ENCODE peak calls at places on chromosomes 12 and 14, in four cellular contexts. One of them, this sample, is unnamed.

GRCh38 chr14:95935228-95935822 is 58.7 kb downstream of the TUNAR start:
- DNase-seq in MM.1S: peak
- DNase-seq in H9: peak
- DNase-seq in Peyer's patch: no peak
- DNase-seq in this sample: no peak

GRCh38 chr14:73723799-73724621 is 9.8 kb upstream of the PNMA1 start:
- DNase-seq in H9: peak
- DNase-seq in Peyer's patch: no peak
- DNase-seq in MM.1S: no peak
- DNase-seq in this sample: peak

GRCh38 chr12:68236421-68237059 is 10.9 kb upstream of the IL26 start:
- DNase-seq in H9: no peak
- DNase-seq in MM.1S: peak
- DNase-seq in Peyer's patch: no peak
- DNase-seq in this sample: no peak

GRCh38 chr14:103284574-103285467 is 49.2 kb upstream of the EIF5 start:
- DNase-seq in H9: no peak
- DNase-seq in Peyer's patch: no peak
- DNase-seq in MM.1S: no peak
- DNase-seq in this sample: no peak

GRCh38 chr12:45350861-45351260 is 135.0 kb downstream of the ANO6 start:
- DNase-seq in MM.1S: no peak
- DNase-seq in H9: no peak
- DNase-seq in Peyer's patch: no peak
- DNase-seq in this sample: no peak

GRCh38 chr12:7645395-7646177 is 20.1 kb downstream of the APOBEC1 start:
- DNase-seq in MM.1S: peak
- DNase-seq in H9: peak
- DNase-seq in Peyer's patch: no peak
- DNase-seq in this sample: no peak

GRCh38 chr12:132632521-132633228 is 14.1 kb downstream of the P2RX2 start:
- DNase-seq in H9: no peak
- DNase-seq in Peyer's patch: no peak
- DNase-seq in MM.1S: no peak
- DNase-seq in this sample: no peak

GRCh38 chr12:50633950-50634349 is 129.2 kb downstream of the DIP2B start:
- DNase-seq in H9: no peak
- DNase-seq in MM.1S: no peak
- DNase-seq in Peyer's patch: no peak
- DNase-seq in this sample: no peak

GRCh38 chr12:52249041-52249461 is 16.0 kb downstream of the KRT7 start:
- DNase-seq in Peyer's patch: no peak
- DNase-seq in MM.1S: no peak
- DNase-seq in H9: peak
- DNase-seq in this sample: peak

DNA sequence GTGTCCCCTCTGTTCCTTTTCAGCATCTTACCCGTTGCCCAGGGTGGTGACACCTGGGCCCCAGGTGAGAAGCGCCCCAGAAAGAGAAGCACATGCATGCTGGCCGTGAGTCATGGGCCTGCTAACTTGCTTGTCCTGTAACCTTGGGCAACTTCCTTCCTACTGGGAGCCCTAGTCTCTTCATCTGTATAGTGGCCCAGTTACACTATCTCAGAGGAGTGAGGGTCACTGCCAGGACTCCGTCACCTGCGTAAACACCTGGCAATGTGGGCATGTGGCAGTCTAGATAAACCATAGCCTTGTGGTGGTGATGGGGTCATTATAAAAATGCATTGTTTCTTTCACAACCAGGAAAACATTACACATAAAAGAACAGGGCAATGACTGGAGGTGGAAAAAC is 125.2 kb downstream of the SLC25A47 start:
- DNase-seq in H9: peak
- DNase-seq in Peyer's patch: no peak
- DNase-seq in MM.1S: no peak
- DNase-seq in this sample: no peak
- H3K27ac ChIP-seq in H9: no peak
- H3K27ac ChIP-seq in Peyer's patch: no peak
- H3K27ac ChIP-seq in MM.1S: no peak
- H3K27ac ChIP-seq in this sample: no peak

GRCh38 chr12:94748726-94749421 is 98.5 kb upstream of the TMCC3 start:
- DNase-seq in H9: no peak
- DNase-seq in MM.1S: no peak
- DNase-seq in Peyer's patch: no peak
- DNase-seq in this sample: no peak

GRCh38 chr12:94750891-94751290 is 100.5 kb upstream of the TMCC3 start:
- DNase-seq in Peyer's patch: no peak
- DNase-seq in H9: no peak
- DNase-seq in MM.1S: no peak
- DNase-seq in this sample: no peak

GRCh38 chr12:94753071-94753779 is 102.9 kb upstream of the TMCC3 start:
- DNase-seq in MM.1S: no peak
- DNase-seq in H9: no peak
- DNase-seq in Peyer's patch: no peak
- DNase-seq in this sample: no peak

GRCh38 chr12:94749890-94750289 is 99.5 kb upstream of the TMCC3 start:
- DNase-seq in MM.1S: no peak
- DNase-seq in Peyer's patch: no peak
- DNase-seq in H9: no peak
- DNase-seq in this sample: no peak

DNA sequence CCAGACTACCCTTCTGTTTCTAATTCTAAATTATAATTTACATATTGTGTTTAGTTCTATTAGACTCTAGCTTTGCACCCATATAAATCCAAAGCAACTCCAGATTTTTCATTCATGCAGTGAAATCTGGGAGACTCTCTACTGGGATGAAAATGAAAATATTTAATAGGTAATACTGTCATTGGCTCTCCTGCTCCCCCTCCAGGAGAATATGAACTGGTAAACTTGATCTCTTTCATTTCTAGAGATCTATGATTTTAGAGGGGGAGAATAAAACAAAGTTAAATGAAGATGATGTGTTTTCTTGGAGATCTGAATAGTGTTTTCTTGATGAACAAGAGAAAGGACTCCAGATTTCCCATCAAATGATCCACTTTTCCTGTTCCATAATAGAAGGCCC is 104.3 kb upstream of the TMCC3 start:
- DNase-seq in MM.1S: no peak
- DNase-seq in Peyer's patch: no peak
- DNase-seq in H9: no peak
- DNase-seq in this sample: no peak
- TF ChIP-seq CTCF in MM.1S: peak
- TF ChIP-seq CTCF in Peyer's patch: no peak
- TF ChIP-seq CTCF in H9: peak
- TF ChIP-seq CTCF in this sample: no peak

GRCh38 chr12:124435806-124436345 is 131.5 kb downstream of the NCOR2 start:
- DNase-seq in H9: no peak
- DNase-seq in Peyer's patch: no peak
- DNase-seq in MM.1S: no peak
- DNase-seq in this sample: no peak

GRCh38 chr12:124434951-124435805 is 132.2 kb downstream of the NCOR2 start:
- DNase-seq in H9: no peak
- DNase-seq in MM.1S: no peak
- DNase-seq in Peyer's patch: no peak
- DNase-seq in this sample: no peak

GRCh38 chr12:124437121-124437520 is 130.3 kb downstream of the NCOR2 start:
- DNase-seq in H9: no peak
- DNase-seq in Peyer's patch: no peak
- DNase-seq in MM.1S: no peak
- DNase-seq in this sample: no peak

GRCh38 chr12:124437621-124438414 is 129.6 kb downstream of the NCOR2 start:
- DNase-seq in MM.1S: no peak
- DNase-seq in Peyer's patch: no peak
- DNase-seq in H9: no peak
- DNase-seq in this sample: no peak

DNA sequence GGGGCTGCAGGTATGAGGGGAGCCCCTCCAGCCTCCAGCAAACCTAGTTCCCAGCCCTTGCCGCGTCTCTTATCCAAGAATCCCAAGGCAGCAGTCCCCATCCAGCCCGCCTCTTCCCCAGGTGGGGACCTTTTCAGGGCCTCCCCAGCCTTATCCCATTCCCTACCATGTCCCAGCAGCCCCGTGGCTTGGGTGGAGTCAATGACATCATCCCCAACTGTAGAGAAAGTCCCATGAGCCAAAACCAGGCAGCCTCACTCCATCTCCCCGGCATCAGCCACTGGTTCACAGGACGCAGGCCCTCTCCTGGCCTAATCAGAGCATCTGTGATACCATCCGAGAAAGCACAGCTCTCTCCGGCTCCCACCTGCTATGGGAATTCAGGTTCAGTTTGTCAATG is 131.0 kb downstream of the NCOR2 start:
- DNase-seq in MM.1S: no peak
- DNase-seq in H9: no peak
- DNase-seq in Peyer's patch: no peak
- DNase-seq in this sample: no peak
- H3K27ac ChIP-seq in MM.1S: no peak
- H3K27ac ChIP-seq in H9: no peak
- H3K27ac ChIP-seq in Peyer's patch: peak
- H3K27ac ChIP-seq in this sample: no peak

DNA sequence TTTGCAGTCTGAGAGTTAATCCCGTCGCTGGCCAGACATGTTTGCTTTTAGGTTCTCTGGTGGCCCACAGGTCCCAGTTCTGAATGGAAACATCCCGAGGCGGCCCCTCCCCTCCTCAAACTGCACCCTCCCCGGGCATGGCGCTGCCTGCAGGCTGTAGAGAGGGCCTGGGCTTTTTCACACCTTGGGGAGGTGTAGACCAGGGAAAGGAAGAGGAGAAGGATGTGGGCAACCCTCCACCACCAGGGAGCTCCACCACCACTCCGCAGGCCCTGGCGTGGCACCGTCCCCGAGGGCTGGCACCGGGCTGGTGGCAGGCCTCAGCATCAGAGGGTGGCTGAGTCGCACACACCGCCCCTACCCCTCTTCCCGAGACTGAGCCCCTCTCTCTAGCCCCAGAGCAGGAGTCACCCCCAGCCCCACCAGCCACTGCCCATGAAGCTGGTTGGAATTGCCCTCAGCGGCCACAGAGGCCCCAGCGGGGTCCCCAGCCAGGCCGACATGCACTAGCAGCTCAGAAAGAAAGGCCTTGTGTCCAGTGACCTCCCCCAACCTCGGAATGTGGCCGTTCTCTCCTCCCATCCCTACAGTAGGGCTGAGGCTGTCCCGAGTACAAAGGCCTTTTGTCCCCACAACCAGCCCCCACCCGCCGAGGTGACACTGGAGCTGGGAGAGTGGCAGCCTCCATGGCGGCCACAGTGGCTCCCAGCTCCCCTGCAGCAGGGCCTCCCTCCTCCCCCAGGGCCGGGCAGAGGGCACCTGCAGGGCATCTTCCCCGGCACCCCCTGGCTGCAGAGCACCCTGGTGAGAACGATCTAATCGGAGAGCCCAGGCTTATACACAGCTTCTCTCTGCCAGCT is 23.5 kb upstream of the INF2 start:
- DNase-seq in MM.1S: no peak
- DNase-seq in H9: peak
- DNase-seq in Peyer's patch: peak
- DNase-seq in this sample: no peak
- TF ChIP-seq CTCF in MM.1S: peak
- TF ChIP-seq CTCF in H9: peak
- TF ChIP-seq CTCF in Peyer's patch: peak
- TF ChIP-seq CTCF in this sample: peak

DNA sequence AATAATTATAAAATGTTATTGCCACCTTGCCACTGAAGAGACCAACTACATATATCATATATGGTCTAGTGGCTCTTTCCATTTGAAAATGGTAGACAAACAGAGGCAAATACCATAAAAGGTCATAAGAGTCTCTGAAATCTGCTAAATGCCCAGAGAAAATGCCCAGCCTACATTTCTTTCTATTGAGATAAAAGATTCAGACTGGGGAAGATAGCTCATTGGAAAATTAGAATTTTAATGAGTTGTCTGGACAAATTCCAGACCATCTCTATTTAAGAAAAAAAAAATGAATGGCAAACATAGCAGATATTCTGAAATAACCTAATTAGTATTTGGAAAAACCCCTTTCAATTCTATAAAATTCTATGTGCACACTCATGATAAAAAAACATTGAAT is 79.9 kb upstream of the BBS10 start:
- DNase-seq in Peyer's patch: no peak
- DNase-seq in MM.1S: no peak
- DNase-seq in H9: no peak
- DNase-seq in this sample: no peak
- H3K27ac ChIP-seq in Peyer's patch: no peak
- H3K27ac ChIP-seq in MM.1S: no peak
- H3K27ac ChIP-seq in H9: no peak
- H3K27ac ChIP-seq in this sample: no peak

GRCh38 chr14:31935406-31935805 is 141.7 kb upstream of the ARHGAP5 start:
- DNase-seq in Peyer's patch: no peak
- DNase-seq in MM.1S: no peak
- DNase-seq in H9: no peak
- DNase-seq in this sample: no peak

GRCh38 chr14:31936100-31936499 is 141.0 kb upstream of the ARHGAP5 start:
- DNase-seq in MM.1S: no peak
- DNase-seq in H9: no peak
- DNase-seq in Peyer's patch: peak
- DNase-seq in this sample: no peak

GRCh38 chr14:31933716-31934115 is 143.4 kb upstream of the ARHGAP5 start:
- DNase-seq in Peyer's patch: no peak
- DNase-seq in MM.1S: no peak
- DNase-seq in H9: no peak
- DNase-seq in this sample: no peak

GRCh38 chr14:31932675-31933074 is 144.4 kb upstream of the ARHGAP5 start:
- DNase-seq in H9: no peak
- DNase-seq in Peyer's patch: no peak
- DNase-seq in MM.1S: no peak
- DNase-seq in this sample: no peak

GRCh38 chr14:31934767-31935266 is 142.3 kb upstream of the ARHGAP5 start:
- DNase-seq in MM.1S: peak
- DNase-seq in Peyer's patch: peak
- DNase-seq in H9: peak
- DNase-seq in this sample: no peak
- TF ChIP-seq CTCF in MM.1S: no peak
- TF ChIP-seq CTCF in Peyer's patch: peak
- TF ChIP-seq CTCF in H9: peak
- TF ChIP-seq CTCF in this sample: no peak